ENCODE peak calls at places on chromosomes 16 and 17, in four cellular contexts. S is IMR-90, W is left ventricle myocardium inferior, O is GM06990. B is an unnamed sample.

GRCh38 chr17:28227278-28228108 is 91.5 kb upstream of the TMEM97 start:
- DNase-seq in S (no peak), W (no peak), O (peak; percentile 31), B (peak; percentile 34)

GRCh38 chr17:57551321-57552079 is 193.6 kb downstream of the CCDC182 start:
- DNase-seq in O (peak; percentile 79), S (no peak), W (no peak), B (no peak)

GRCh38 chr17:6510321-6511023 is 45.9 kb downstream of the PITPNM3 start:
- DNase-seq in W (no peak), S (peak; percentile 28), O (no peak), B (peak; percentile 17)

GRCh38 chr16:85164838-85165516 is 52.7 kb upstream of the CIBAR2 start:
- DNase-seq in O (no peak), S (no peak), W (no peak), B (no peak)

GRCh38 chr16:54040975-54041374 is 245.6 kb downstream of the IRX3 start:
- DNase-seq in S (no peak), W (no peak), O (no peak), B (peak; percentile 14)

GRCh38 chr16:6144441-6144840 is 1046.8 kb upstream of the EEF2KMT start:
- DNase-seq in S (no peak), O (no peak), W (no peak), B (no peak)

GRCh38 chr17:49821916-49822315 is 26.0 kb downstream of the TAC4 start:
- DNase-seq in S (no peak), O (no peak), W (no peak), B (no peak)

GRCh38 chr17:29048440-29049360 is 5.8 kb downstream of the PIPOX start:
- DNase-seq in W (no peak), O (no peak), S (peak; percentile 32), B (peak; percentile 43)

GRCh38 chr17:30513346-30513745 is 36.1 kb downstream of the GOSR1 start:
- DNase-seq in S (peak; percentile 9), O (no peak), W (no peak), B (no peak)

GRCh38 chr17:77914440-77915254 is 43.9 kb upstream of the TNRC6C start:
- DNase-seq in S (no peak), W (no peak), O (no peak), B (no peak)

GRCh38 chr17:76710863-76711611 is at the start of gene MXRA7:
- DNase-seq in S (peak; percentile 61), O (peak; percentile 41), W (peak; percentile 81), B (no peak)

GRCh38 chr16:15885560-15886001 is 2.8 kb downstream of the CEP20 start:
- DNase-seq in S (peak; percentile 58), W (no peak), O (no peak), B (no peak)

GRCh38 chr16:87202346-87202745 is 114.8 kb downstream of the C16orf95 start:
- DNase-seq in O (no peak), S (peak; percentile 30), W (no peak), B (peak; percentile 10)

GRCh38 chr17:74147436-74147835 is 56.0 kb upstream of the RPL38 start:
- DNase-seq in O (no peak), W (no peak), S (no peak), B (no peak)

GRCh38 chr16:57530104-57530522 is 6.3 kb downstream of the CCDC102A start:
- DNase-seq in S (peak; percentile 76), W (peak; percentile 18), O (no peak), B (peak; percentile 32)

GRCh38 chr16:588639-588888 is 1.3 kb upstream of the RAB40C start:
- DNase-seq in S (peak; percentile 80), W (no peak), O (no peak), B (peak; percentile 59)

GRCh38 chr17:10216213-10216982 is 18.0 kb upstream of the GAS7 start:
- DNase-seq in W (no peak), O (no peak), S (no peak), B (no peak)

GRCh38 chr17:75998327-75998795 is 2.3 kb upstream of the CDK3 start:
- DNase-seq in W (no peak), S (no peak), O (no peak), B (peak; percentile 28)

GRCh38 chr16:11619327-11619851 is 32.7 kb upstream of the LITAF start:
- DNase-seq in S (no peak), O (peak; percentile 52), W (no peak), B (no peak)

GRCh38 chr16:56950881-56951771 is 10.6 kb upstream of the CETP start:
- DNase-seq in O (peak; percentile 59), W (peak; percentile 23), S (peak; percentile 51), B (peak; percentile 51)

GRCh38 chr16:17476414-17477259 is 5.9 kb upstream of the XYLT1 start:
- DNase-seq in O (no peak), S (peak; percentile 74), W (no peak), B (peak; percentile 66)

GRCh38 chr17:32275060-32276042 is 9.7 kb downstream of the RHBDL3 start:
- DNase-seq in O (no peak), S (peak; percentile 90), W (peak; percentile 46), B (peak; percentile 88)
- TF ChIP-seq CTCF in O (no peak), S (peak; percentile 1), W (no peak), B (no peak)

DNA sequence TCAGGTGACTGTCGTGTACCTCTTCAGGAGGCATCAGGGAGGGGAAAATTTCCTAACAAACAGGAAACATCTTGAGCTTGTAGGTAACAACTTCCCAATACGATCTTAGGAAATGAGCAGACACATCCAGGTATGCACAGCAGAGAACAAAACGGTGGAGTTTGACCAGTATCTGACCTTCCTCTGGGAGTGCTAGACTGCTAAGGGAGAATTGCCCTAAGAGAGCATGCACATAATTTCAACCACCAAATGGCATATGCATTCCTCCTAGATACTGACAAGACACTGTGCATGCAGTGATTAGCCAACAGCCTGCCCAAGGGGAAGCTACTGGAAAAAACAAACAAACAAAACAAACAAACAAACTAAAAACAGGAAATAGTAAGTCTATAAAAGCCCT is 120.6 kb upstream of the RBBP6 start:
- DNase-seq in O (no peak), W (no peak), S (no peak), B (no peak)
- TF ChIP-seq CTCF in O (no peak), W (no peak), S (no peak), B (no peak)

GRCh38 chr16:23534868-23535860 is 22.0 kb downstream of the EARS2 start:
- DNase-seq in W (no peak), O (no peak), S (peak; percentile 50), B (no peak)
- TF ChIP-seq CTCF in W (no peak), O (no peak), S (no peak), B (no peak)

DNA sequence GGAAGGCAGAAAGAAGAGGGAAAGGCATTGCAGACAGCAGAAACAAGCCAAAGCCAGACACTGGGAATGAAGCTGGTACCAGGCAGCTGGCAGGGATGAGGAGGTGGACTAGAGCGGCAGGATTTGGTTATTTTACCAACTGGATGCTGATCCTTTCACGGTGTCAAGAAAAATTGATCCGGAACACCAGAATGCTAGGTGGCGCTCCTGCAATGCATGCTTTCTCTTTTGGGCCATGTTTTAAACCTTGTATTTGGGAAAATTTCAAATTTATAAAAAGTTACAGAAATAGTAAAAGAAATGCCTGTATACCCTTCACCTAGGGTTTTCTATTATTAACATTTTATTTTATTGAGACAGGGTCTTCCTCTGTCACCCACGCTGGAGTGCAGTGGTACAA is 224.7 kb downstream of the SOX9 start:
- DNase-seq in W (no peak), S (no peak), O (no peak), B (no peak)
- TF ChIP-seq CTCF in W (no peak), S (no peak), O (no peak), B (peak; percentile 32)

GRCh38 chr17:64443086-64443760 is 5.7 kb upstream of the MILR1 start:
- DNase-seq in S (no peak), O (no peak), W (no peak), B (no peak)
- TF ChIP-seq CTCF in S (no peak), O (no peak), W (no peak), B (no peak)

GRCh38 chr17:81429813-81430510 is 34.7 kb downstream of the BAHCC1 start:
- DNase-seq in S (no peak), O (no peak), W (peak; percentile 44), B (no peak)
- TF ChIP-seq CTCF in S (peak; percentile 15), O (no peak), W (peak; percentile 45), B (peak; percentile 32)

GRCh38 chr17:51710289-51710979 is 448.1 kb downstream of the CA10 start:
- DNase-seq in W (no peak), O (no peak), S (no peak), B (no peak)

GRCh38 chr17:51709867-51710266 is 448.6 kb downstream of the CA10 start:
- DNase-seq in S (no peak), O (no peak), W (no peak), B (no peak)

GRCh38 chr17:51706098-51706497 is 445.8 kb downstream of the UTP18 start:
- DNase-seq in S (no peak), O (no peak), W (no peak), B (no peak)

GRCh38 chr17:51707216-51707615 is 446.9 kb downstream of the UTP18 start:
- DNase-seq in W (no peak), S (no peak), O (no peak), B (no peak)

GRCh38 chr17:51711581-51711980 is 446.9 kb downstream of the CA10 start:
- DNase-seq in S (no peak), O (no peak), W (no peak), B (no peak)
- TF ChIP-seq CTCF in S (no peak), O (no peak), W (no peak), B (no peak)

GRCh38 chr17:8791910-8792270 is 7.3 kb downstream of the MFSD6L start:
- DNase-seq in O (no peak), S (peak; percentile 51), W (no peak), B (peak; percentile 71)

GRCh38 chr17:8789743-8790142 is 9.4 kb downstream of the MFSD6L start:
- DNase-seq in S (no peak), O (no peak), W (no peak), B (no peak)

GRCh38 chr17:8792646-8793045 is 6.5 kb downstream of the MFSD6L start:
- DNase-seq in W (no peak), S (no peak), O (no peak), B (no peak)

GRCh38 chr17:8793649-8794048 is 5.5 kb downstream of the MFSD6L start:
- DNase-seq in W (no peak), O (no peak), S (no peak), B (no peak)

DNA sequence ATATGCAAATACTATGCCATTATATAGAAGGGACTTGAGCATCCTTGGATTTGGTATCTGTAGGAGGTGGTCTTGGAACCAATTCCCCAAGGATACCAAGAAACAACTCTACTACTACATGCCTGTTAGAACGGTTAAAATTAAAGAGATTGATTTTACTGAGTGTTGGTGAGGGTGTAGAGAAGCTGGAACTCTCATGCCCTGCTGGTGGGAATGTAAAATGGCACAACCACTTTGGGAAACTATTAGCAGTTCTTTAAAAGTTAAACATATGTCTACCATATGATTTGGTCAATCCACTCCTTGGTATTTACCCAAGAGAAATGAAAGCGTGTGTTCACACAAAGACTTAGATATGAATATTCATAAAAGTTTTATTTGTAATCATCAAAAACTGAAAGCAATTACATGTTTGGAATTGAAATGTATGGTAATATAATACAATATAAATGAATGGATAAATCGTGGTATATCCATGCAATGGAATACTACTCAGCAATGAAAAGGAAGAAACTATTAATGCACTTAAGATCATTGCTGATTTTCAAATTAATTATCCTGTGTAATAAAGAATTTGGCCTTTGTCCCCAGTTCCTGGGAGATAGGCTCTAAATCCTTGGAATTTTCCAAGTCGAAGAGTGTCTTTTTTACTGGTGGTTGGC is 7.8 kb downstream of the MFSD6L start:
- DNase-seq in S (no peak), W (no peak), O (no peak), B (no peak)
- TF ChIP-seq CTCF in S (no peak), W (no peak), O (no peak), B (peak; percentile 53)

DNA sequence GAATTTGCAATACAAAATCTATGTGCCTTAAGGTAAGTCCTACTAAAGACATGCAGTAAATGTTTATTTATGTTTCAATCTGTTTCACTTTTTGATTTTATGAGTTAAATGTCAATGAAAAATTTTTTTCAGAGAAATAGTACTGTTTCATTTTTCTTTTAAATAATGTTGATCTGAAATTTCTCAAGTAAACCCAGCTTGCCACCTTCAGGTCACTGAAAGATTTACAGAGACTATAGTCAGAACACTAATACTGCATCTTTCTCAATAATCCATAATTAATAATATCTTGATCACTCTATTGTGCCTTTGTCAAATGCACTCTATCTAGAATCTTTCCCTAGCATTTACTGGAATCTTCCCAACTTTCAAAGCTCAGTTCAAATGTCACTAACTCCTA is 6.5 kb upstream of the DHX40 start:
- DNase-seq in W (no peak), O (no peak), S (peak; percentile 7), B (no peak)
- TF ChIP-seq CTCF in W (peak; percentile 29), O (peak; percentile 4), S (peak; percentile 42), B (peak; percentile 74)

B was measured in HFFc6.